ENCODE peak calls at places on chromosomes 2 and 18, in five cellular contexts. W is adrenal gland, J is neural crest cell, S is GM10248, T is endothelial cell of umbilical vein. E is an unnamed sample.
A peak's percentile ranks its signal among the peaks of the same experiment; 100 is the strongest.

GRCh38 chr2:101961287-101962242 is 30.2 kb upstream of the IL1R2 start:
- DNase-seq in S (no peak), W (peak; percentile 64), J (no peak), T (no peak), E (no peak)

GRCh38 chr2:145710303-145710702 is 1190.4 kb upstream of the ZEB2 start:
- DNase-seq in T (no peak), S (no peak), W (no peak), J (no peak), E (no peak)

GRCh38 chr18:62844850-62845643 is 129.7 kb downstream of the PHLPP1 start:
- DNase-seq in T (no peak), W (no peak), J (no peak), S (peak; percentile 27), E (no peak)

GRCh38 chr2:40173276-40173675 is 278.6 kb downstream of the SLC8A1 start:
- DNase-seq in S (no peak), T (no peak), W (no peak), J (no peak), E (no peak)

GRCh38 chr18:3451989-3452749 is 2.2 kb downstream of the TGIF1 start:
- DNase-seq in W (peak; percentile 66), S (peak; percentile 18), T (peak; percentile 70), J (peak; percentile 31), E (no peak)

GRCh38 chr18:22032392-22032961 is 136.9 kb upstream of the GATA6 start:
- DNase-seq in T (peak; percentile 63), J (no peak), S (no peak), W (peak; percentile 31), E (no peak)

GRCh38 chr2:228540976-228541375 is 359.5 kb upstream of the SPHKAP start:
- DNase-seq in J (no peak), W (no peak), S (no peak), T (no peak), E (no peak)

GRCh38 chr2:179932786-179933185 is 71.4 kb upstream of the ZNF385B start:
- DNase-seq in S (no peak), W (peak; percentile 82), J (no peak), T (no peak), E (no peak)

GRCh38 chr2:220043155-220043992 is 415.9 kb downstream of the SLC4A3 start:
- DNase-seq in T (no peak), S (no peak), J (no peak), W (no peak), E (no peak)

GRCh38 chr2:97995026-97995733 is 568 bp downstream of the TMEM131 start:
- DNase-seq in S (peak; percentile 73), W (peak; percentile 47), T (peak; percentile 55), J (no peak), E (peak; percentile 82)

GRCh38 chr2:121790276-121790956 is 35.0 kb downstream of the TSN start:
- DNase-seq in W (no peak), J (no peak), S (no peak), T (no peak), E (no peak)

GRCh38 chr2:28654981-28655322 is 96.7 kb upstream of the PPP1CB start:
- DNase-seq in T (no peak), J (no peak), S (no peak), W (no peak), E (no peak)

GRCh38 chr2:118539290-118539689 is 308.2 kb downstream of the EN1 start:
- DNase-seq in W (peak; percentile 38), T (no peak), S (no peak), J (no peak), E (no peak)

DNA sequence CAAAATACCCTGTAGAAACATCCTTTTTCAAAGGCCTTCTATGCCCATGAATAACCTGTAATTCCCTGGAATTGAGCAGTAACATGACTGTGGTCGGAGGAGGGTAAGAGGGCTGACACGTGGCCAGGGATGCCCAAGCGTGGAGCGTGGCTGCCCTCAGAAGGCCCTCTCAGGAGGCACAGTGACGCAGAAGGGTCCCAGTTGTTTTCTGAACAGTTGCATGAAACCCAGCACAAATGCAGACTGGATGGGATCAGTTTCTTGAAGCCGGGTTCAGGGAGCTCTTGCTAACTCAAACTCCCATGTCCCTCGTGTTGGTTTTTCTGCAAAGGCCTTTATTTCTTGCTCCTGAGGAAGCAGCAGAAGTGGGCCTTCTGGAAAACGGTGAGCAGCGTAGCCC is 237.0 kb downstream of the ALPK2 start:
- DNase-seq in J (no peak), T (no peak), W (no peak), S (no peak), E (no peak)
- TF ChIP-seq CTCF in J (no peak), T (no peak), W (no peak), S (no peak), E (no peak)

DNA sequence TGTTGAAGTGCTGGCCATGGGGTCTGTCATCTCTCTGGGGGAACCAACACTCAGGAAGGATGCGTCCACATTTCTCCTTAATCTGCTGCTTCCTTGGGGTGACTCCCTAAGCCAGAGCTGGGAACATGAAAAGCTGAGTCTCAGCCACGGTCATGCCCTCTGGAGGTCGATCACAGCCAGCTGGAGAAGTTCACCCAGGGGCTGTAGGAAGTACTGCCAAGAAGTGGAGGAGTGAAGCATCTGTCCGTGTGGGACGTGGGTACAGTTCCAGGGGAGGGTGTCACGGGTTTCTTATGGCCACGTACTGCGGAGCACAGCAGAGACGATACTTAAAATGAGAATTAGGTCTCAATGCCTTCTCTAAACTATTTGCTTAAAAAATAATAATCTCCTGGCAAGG is 42.4 kb upstream of the IGFBP2 start:
- DNase-seq in S (no peak), J (no peak), W (peak; percentile 45), T (no peak), E (no peak)
- TF ChIP-seq CTCF in S (no peak), J (no peak), W (no peak), T (no peak), E (no peak)

GRCh38 chr2:1546901-1547300 is 133.6 kb downstream of the TPO start:
- DNase-seq in T (no peak), W (no peak), S (no peak), J (no peak), E (no peak)
- TF ChIP-seq CTCF in T (no peak), W (no peak), S (peak; percentile 19), J (no peak), E (peak; percentile 13)

GRCh38 chr18:51151568-51152511 is 45.6 kb downstream of the MEX3C start:
- DNase-seq in T (no peak), J (no peak), W (no peak), S (peak; percentile 70), E (peak; percentile 57)
- TF ChIP-seq CTCF in T (no peak), J (no peak), W (no peak), S (peak; percentile 30), E (peak; percentile 43)

DNA sequence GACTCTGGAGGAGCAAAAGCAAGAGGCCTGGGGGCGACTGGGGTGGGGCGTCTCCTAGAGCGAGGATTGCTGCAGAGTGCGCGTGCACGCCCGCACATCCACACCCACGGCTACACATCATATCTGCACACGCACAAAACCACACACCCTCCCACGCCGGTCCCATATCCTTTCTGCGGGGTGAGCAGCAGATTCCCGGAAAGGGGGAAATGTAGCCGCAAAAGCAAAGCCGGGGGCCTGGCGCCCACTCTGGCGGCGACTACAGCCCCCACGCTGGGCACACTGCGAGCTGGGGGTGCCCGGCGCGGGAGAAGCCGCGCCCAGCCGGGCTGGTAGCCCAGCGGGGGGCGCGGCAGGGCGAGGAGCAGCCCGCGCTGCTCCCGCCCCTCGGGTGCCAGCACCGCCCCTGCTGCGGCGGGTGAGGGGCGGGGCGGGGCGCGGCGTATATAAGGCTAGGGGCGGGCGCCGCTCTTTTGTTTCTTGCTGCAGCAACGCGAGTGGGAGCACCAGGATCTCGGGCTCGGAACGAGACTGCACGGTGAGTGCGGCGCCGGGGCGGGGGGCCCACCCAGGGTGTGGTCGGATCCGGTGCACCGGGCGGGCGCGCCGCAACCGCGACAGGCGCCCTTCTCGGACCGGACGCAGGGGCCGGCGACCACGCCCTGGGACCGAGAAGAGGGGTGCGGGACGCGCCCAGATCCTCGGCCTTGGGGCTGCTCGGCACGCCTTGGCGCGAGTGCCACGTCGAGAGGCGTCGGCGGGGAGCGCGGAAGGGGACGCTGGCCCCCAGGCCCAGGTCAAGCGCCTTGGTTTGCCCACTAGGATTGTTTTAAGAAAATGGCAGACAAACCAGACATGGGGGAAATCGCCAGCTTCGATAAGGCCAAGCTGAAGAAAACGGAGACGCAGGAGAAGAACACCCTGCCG is at the start of gene TMSB10:
- DNase-seq in J (peak; percentile 83), T (peak; percentile 88), W (peak; percentile 85), S (peak; percentile 93), E (peak; percentile 94)
- TF ChIP-seq CTCF in J (no peak), T (no peak), W (no peak), S (peak; percentile 8), E (peak; percentile 25)

E was measured in GM13977.